ENCODE peak calls at places on chromosomes 12 and 14, in seven cellular contexts. One of them, this sample, is unnamed.

GRCh38 chr12:100185361-100185894 is 15.2 kb upstream of the ACTR6 start:
- DNase-seq in GM12864: no peak
- DNase-seq in H1: no peak
- DNase-seq in choroid plexus epithelial cell: no peak
- DNase-seq in PC-3: no peak
- DNase-seq in body of pancreas: no peak
- DNase-seq in left ventricle myocardium inferior: no peak
- DNase-seq in this sample: peak

GRCh38 chr14:90717916-90718315 is 98.3 kb downstream of the TTC7B start:
- DNase-seq in choroid plexus epithelial cell: peak
- DNase-seq in GM12864: no peak
- DNase-seq in H1: no peak
- DNase-seq in PC-3: no peak
- DNase-seq in left ventricle myocardium inferior: no peak
- DNase-seq in body of pancreas: no peak
- DNase-seq in this sample: no peak

GRCh38 chr12:66683822-66684221 is 4.9 kb upstream of the GRIP1 start:
- DNase-seq in PC-3: no peak
- DNase-seq in GM12864: no peak
- DNase-seq in left ventricle myocardium inferior: no peak
- DNase-seq in H1: no peak
- DNase-seq in body of pancreas: no peak
- DNase-seq in choroid plexus epithelial cell: no peak
- DNase-seq in this sample: no peak

GRCh38 chr14:23613242-23614070 is 22.7 kb upstream of the DHRS2 start:
- DNase-seq in body of pancreas: no peak
- DNase-seq in GM12864: no peak
- DNase-seq in PC-3: no peak
- DNase-seq in choroid plexus epithelial cell: no peak
- DNase-seq in left ventricle myocardium inferior: no peak
- DNase-seq in H1: no peak
- DNase-seq in this sample: no peak

GRCh38 chr12:49962861-49963765 is 1.4 kb downstream of the AQP5 start:
- DNase-seq in left ventricle myocardium inferior: peak
- DNase-seq in choroid plexus epithelial cell: no peak
- DNase-seq in H1: no peak
- DNase-seq in body of pancreas: peak
- DNase-seq in PC-3: peak
- DNase-seq in GM12864: no peak
- DNase-seq in this sample: no peak

GRCh38 chr12:57487055-57487596 is 742 bp upstream of the MARS1 start:
- DNase-seq in GM12864: no peak
- DNase-seq in body of pancreas: no peak
- DNase-seq in choroid plexus epithelial cell: no peak
- DNase-seq in left ventricle myocardium inferior: no peak
- DNase-seq in H1: no peak
- DNase-seq in PC-3: no peak
- DNase-seq in this sample: no peak

GRCh38 chr12:124299628-124300388 is 4.9 kb downstream of the RFLNA start:
- DNase-seq in choroid plexus epithelial cell: no peak
- DNase-seq in body of pancreas: no peak
- DNase-seq in PC-3: no peak
- DNase-seq in left ventricle myocardium inferior: no peak
- DNase-seq in GM12864: no peak
- DNase-seq in H1: no peak
- DNase-seq in this sample: no peak

GRCh38 chr14:58216544-58216943 is 16.6 kb downstream of the ACTR10 start:
- DNase-seq in H1: no peak
- DNase-seq in left ventricle myocardium inferior: no peak
- DNase-seq in body of pancreas: no peak
- DNase-seq in PC-3: no peak
- DNase-seq in GM12864: no peak
- DNase-seq in choroid plexus epithelial cell: peak
- DNase-seq in this sample: no peak

GRCh38 chr12:128388461-128388921 is 121.5 kb downstream of the TMEM132C start:
- DNase-seq in H1: no peak
- DNase-seq in body of pancreas: no peak
- DNase-seq in choroid plexus epithelial cell: no peak
- DNase-seq in left ventricle myocardium inferior: peak
- DNase-seq in GM12864: no peak
- DNase-seq in PC-3: no peak
- DNase-seq in this sample: no peak

GRCh38 chr12:76462668-76463224 is 96.8 kb downstream of the OSBPL8 start:
- DNase-seq in choroid plexus epithelial cell: peak
- DNase-seq in H1: no peak
- DNase-seq in PC-3: no peak
- DNase-seq in left ventricle myocardium inferior: no peak
- DNase-seq in GM12864: no peak
- DNase-seq in body of pancreas: no peak
- DNase-seq in this sample: no peak

GRCh38 chr12:132143328-132144071 is 619 bp downstream of the DDX51 start:
- DNase-seq in GM12864: no peak
- DNase-seq in body of pancreas: no peak
- DNase-seq in PC-3: no peak
- DNase-seq in left ventricle myocardium inferior: no peak
- DNase-seq in choroid plexus epithelial cell: no peak
- DNase-seq in H1: no peak
- DNase-seq in this sample: no peak

GRCh38 chr14:24274101-24274543 is 2.7 kb upstream of the RABGGTA start:
- DNase-seq in body of pancreas: peak
- DNase-seq in H1: no peak
- DNase-seq in choroid plexus epithelial cell: no peak
- DNase-seq in left ventricle myocardium inferior: no peak
- DNase-seq in PC-3: peak
- DNase-seq in GM12864: peak
- DNase-seq in this sample: peak

GRCh38 chr12:132489078-132489601 is 811 bp upstream of the FBRSL1 start:
- DNase-seq in GM12864: no peak
- DNase-seq in PC-3: no peak
- DNase-seq in body of pancreas: no peak
- DNase-seq in left ventricle myocardium inferior: peak
- DNase-seq in choroid plexus epithelial cell: peak
- DNase-seq in H1: no peak
- DNase-seq in this sample: no peak

GRCh38 chr12:67161322-67161918 is 107.7 kb upstream of the CAND1 start:
- DNase-seq in body of pancreas: peak
- DNase-seq in H1: no peak
- DNase-seq in choroid plexus epithelial cell: peak
- DNase-seq in PC-3: peak
- DNase-seq in left ventricle myocardium inferior: no peak
- DNase-seq in GM12864: peak
- DNase-seq in this sample: no peak

GRCh38 chr12:105993766-105994165 is 145.0 kb downstream of the NUAK1 start:
- DNase-seq in choroid plexus epithelial cell: no peak
- DNase-seq in body of pancreas: no peak
- DNase-seq in H1: no peak
- DNase-seq in GM12864: no peak
- DNase-seq in left ventricle myocardium inferior: no peak
- DNase-seq in PC-3: no peak
- DNase-seq in this sample: no peak

GRCh38 chr12:45338272-45338671 is 122.4 kb downstream of the ANO6 start:
- DNase-seq in H1: no peak
- DNase-seq in body of pancreas: no peak
- DNase-seq in choroid plexus epithelial cell: no peak
- DNase-seq in PC-3: no peak
- DNase-seq in left ventricle myocardium inferior: no peak
- DNase-seq in GM12864: no peak
- DNase-seq in this sample: no peak

GRCh38 chr14:50658203-50658602 is 9.9 kb downstream of the SAV1 start:
- DNase-seq in GM12864: no peak
- DNase-seq in body of pancreas: no peak
- DNase-seq in left ventricle myocardium inferior: no peak
- DNase-seq in PC-3: peak
- DNase-seq in H1: no peak
- DNase-seq in choroid plexus epithelial cell: peak
- DNase-seq in this sample: no peak
- H3K4me3 ChIP-seq in GM12864: no peak
- H3K4me3 ChIP-seq in body of pancreas: no peak
- H3K4me3 ChIP-seq in left ventricle myocardium inferior: peak
- H3K4me3 ChIP-seq in PC-3: peak
- H3K4me3 ChIP-seq in H1: no peak
- H3K4me3 ChIP-seq in choroid plexus epithelial cell: no peak
- H3K4me3 ChIP-seq in this sample: no peak

GRCh38 chr14:69771136-69771535 is 4.2 kb downstream of the SRSF5 start:
- DNase-seq in PC-3: no peak
- DNase-seq in body of pancreas: no peak
- DNase-seq in left ventricle myocardium inferior: no peak
- DNase-seq in GM12864: no peak
- DNase-seq in choroid plexus epithelial cell: no peak
- DNase-seq in H1: no peak
- DNase-seq in this sample: no peak

GRCh38 chr14:69772082-69773017 is 5.4 kb downstream of the SRSF5 start:
- DNase-seq in left ventricle myocardium inferior: no peak
- DNase-seq in H1: no peak
- DNase-seq in choroid plexus epithelial cell: no peak
- DNase-seq in body of pancreas: no peak
- DNase-seq in GM12864: no peak
- DNase-seq in PC-3: no peak
- DNase-seq in this sample: no peak

GRCh38 chr14:69768873-69769272 is 1.9 kb downstream of the SRSF5 start:
- DNase-seq in H1: no peak
- DNase-seq in PC-3: peak
- DNase-seq in choroid plexus epithelial cell: no peak
- DNase-seq in left ventricle myocardium inferior: no peak
- DNase-seq in GM12864: no peak
- DNase-seq in body of pancreas: no peak
- DNase-seq in this sample: no peak

GRCh38 chr14:69769623-69770022 is 2.7 kb downstream of the SRSF5 start:
- DNase-seq in left ventricle myocardium inferior: no peak
- DNase-seq in GM12864: no peak
- DNase-seq in H1: no peak
- DNase-seq in choroid plexus epithelial cell: no peak
- DNase-seq in body of pancreas: peak
- DNase-seq in PC-3: no peak
- DNase-seq in this sample: no peak

DNA sequence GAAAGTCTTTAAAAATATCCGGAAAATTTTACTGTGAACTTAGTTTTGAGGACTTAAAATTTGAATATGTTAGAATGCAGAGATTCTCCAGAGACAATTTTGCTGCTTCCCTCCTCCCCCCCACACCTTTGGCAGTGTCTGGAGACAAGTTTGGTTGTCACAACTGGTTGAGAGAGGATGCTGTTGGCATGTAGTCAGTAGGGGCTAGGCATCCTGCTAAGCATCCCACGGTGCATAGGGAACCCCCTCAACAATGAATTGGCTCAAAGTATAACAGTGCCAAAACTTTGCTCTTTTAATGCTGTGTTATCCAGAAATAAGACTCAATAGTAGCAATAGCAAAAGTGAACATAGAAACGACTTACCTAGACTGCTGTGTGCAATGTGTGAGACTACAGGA is 3.6 kb downstream of the SRSF5 start:
- DNase-seq in choroid plexus epithelial cell: no peak
- DNase-seq in GM12864: no peak
- DNase-seq in body of pancreas: no peak
- DNase-seq in PC-3: no peak
- DNase-seq in H1: no peak
- DNase-seq in left ventricle myocardium inferior: no peak
- DNase-seq in this sample: no peak
- H3K4me3 ChIP-seq in choroid plexus epithelial cell: no peak
- H3K4me3 ChIP-seq in GM12864: no peak
- H3K4me3 ChIP-seq in body of pancreas: no peak
- H3K4me3 ChIP-seq in PC-3: no peak
- H3K4me3 ChIP-seq in H1: no peak
- H3K4me3 ChIP-seq in left ventricle myocardium inferior: no peak
- H3K4me3 ChIP-seq in this sample: no peak

GRCh38 chr14:60506985-60507829 is 1.7 kb upstream of the SIX6 start:
- DNase-seq in left ventricle myocardium inferior: no peak
- DNase-seq in H1: no peak
- DNase-seq in body of pancreas: no peak
- DNase-seq in PC-3: no peak
- DNase-seq in GM12864: no peak
- DNase-seq in choroid plexus epithelial cell: no peak
- DNase-seq in this sample: no peak

GRCh38 chr14:60508707-60509437 is at the start of gene SIX6:
- DNase-seq in H1: no peak
- DNase-seq in choroid plexus epithelial cell: peak
- DNase-seq in body of pancreas: no peak
- DNase-seq in GM12864: no peak
- DNase-seq in left ventricle myocardium inferior: no peak
- DNase-seq in PC-3: no peak
- DNase-seq in this sample: no peak

GRCh38 chr14:60509438-60510253 is 700 bp downstream of the SIX6 start:
- DNase-seq in H1: no peak
- DNase-seq in GM12864: no peak
- DNase-seq in left ventricle myocardium inferior: no peak
- DNase-seq in PC-3: no peak
- DNase-seq in body of pancreas: no peak
- DNase-seq in choroid plexus epithelial cell: no peak
- DNase-seq in this sample: no peak

GRCh38 chr14:60506462-60506984 is 2.4 kb upstream of the SIX6 start:
- DNase-seq in left ventricle myocardium inferior: no peak
- DNase-seq in PC-3: no peak
- DNase-seq in H1: no peak
- DNase-seq in body of pancreas: no peak
- DNase-seq in choroid plexus epithelial cell: no peak
- DNase-seq in GM12864: no peak
- DNase-seq in this sample: no peak

GRCh38 chr14:60508363-60508706 is 611 bp upstream of the SIX6 start:
- DNase-seq in choroid plexus epithelial cell: no peak
- DNase-seq in PC-3: no peak
- DNase-seq in body of pancreas: no peak
- DNase-seq in H1: no peak
- DNase-seq in left ventricle myocardium inferior: no peak
- DNase-seq in GM12864: no peak
- DNase-seq in this sample: no peak
- H3K4me3 ChIP-seq in choroid plexus epithelial cell: no peak
- H3K4me3 ChIP-seq in PC-3: no peak
- H3K4me3 ChIP-seq in body of pancreas: no peak
- H3K4me3 ChIP-seq in H1: peak
- H3K4me3 ChIP-seq in left ventricle myocardium inferior: no peak
- H3K4me3 ChIP-seq in GM12864: no peak
- H3K4me3 ChIP-seq in this sample: no peak

DNA sequence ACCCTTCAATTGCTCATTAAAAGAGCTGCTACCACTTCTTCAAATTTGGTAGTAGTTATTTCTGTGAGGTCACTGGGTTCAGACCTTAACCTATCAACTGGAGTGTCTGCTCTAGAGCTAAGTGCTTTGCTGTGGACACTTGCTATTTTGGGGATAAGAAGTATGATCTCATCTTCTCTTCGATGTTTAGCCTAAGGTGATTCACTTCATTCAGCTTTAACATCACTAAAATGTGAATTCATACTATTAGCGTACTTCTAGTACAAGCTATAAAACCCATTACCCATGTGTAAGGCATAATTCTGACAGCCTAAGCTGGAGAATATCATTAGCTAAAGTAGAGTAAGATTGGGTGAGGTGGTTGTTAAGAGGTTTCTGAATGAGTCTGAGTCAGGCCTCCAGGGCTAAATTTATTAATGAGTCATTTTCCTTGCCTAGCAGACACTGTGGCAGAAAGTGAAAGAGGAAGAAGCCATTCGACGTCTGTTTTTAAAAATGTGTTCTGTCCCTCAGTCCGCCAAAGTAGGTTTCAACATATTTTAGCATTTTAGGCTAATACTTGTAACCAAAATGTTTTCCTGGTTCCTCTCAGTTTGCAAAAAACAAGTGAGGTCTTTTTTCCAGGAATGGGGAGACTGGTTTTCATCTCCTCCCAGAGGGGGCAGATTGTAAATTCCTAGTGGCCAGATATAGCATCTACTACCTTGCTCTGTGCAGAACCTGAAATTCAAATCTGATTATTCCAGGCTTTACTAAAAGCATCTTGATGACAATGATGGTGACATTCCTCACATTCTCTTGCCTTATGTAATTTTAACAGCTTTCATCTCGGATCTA is 103.6 kb downstream of the SSPN start:
- DNase-seq in left ventricle myocardium inferior: no peak
- DNase-seq in GM12864: peak
- DNase-seq in body of pancreas: no peak
- DNase-seq in H1: no peak
- DNase-seq in PC-3: peak
- DNase-seq in choroid plexus epithelial cell: peak
- DNase-seq in this sample: peak
- H3K4me3 ChIP-seq in left ventricle myocardium inferior: peak
- H3K4me3 ChIP-seq in GM12864: no peak
- H3K4me3 ChIP-seq in body of pancreas: no peak
- H3K4me3 ChIP-seq in H1: no peak
- H3K4me3 ChIP-seq in PC-3: peak
- H3K4me3 ChIP-seq in choroid plexus epithelial cell: peak
- H3K4me3 ChIP-seq in this sample: peak

This sample was measured in GM12878.